ENCODE peak calls at places on chromosomes 4 and X, in eight cellular contexts. S is SK-N-SH, H is transverse colon, A is GM23338, V is stomach, R is breast epithelium, X is sigmoid colon, O is K562. G is an unnamed sample. For H3K4me1, the result is how much of the 10 kb centered on the place peaks cover.

GRCh38 chr4:19130836-19131235 is 1109.3 kb upstream of the LCORL start:
- DNase-seq in S (no peak), H (no peak), A (no peak), V (no peak), R (no peak), X (no peak), O (no peak), G (no peak)

GRCh38 chrX:6184900-6185515 is 43.7 kb downstream of the NLGN4X start:
- DNase-seq in S (no peak), H (peak), A (no peak), V (no peak), R (no peak), X (no peak), O (no peak), G (no peak)

GRCh38 chrX:150602743-150603142 is 34.3 kb downstream of the MTM1 start:
- DNase-seq in S (no peak), H (no peak), A (no peak), V (no peak), R (no peak), X (no peak), O (no peak), G (no peak)

GRCh38 chr4:175511861-175512260 is 300.2 kb downstream of the GPM6A start:
- DNase-seq in S (no peak), H (no peak), A (no peak), V (no peak), R (no peak), X (no peak), O (no peak), G (no peak)

GRCh38 chrX:128800138-128800537 is 723.2 kb downstream of the SMARCA1 start:
- DNase-seq in S (peak), H (no peak), A (peak), V (no peak), R (no peak), X (no peak), O (peak), G (no peak)

GRCh38 chr4:76687730-76688441 is 210.1 kb downstream of the SOWAHB start:
- DNase-seq in S (peak), H (no peak), A (peak), V (no peak), R (no peak), X (no peak), O (peak), G (no peak)

GRCh38 chr4:139085141-139085540 is 69.6 kb downstream of the NOCT start:
- DNase-seq in S (no peak), H (no peak), A (no peak), V (no peak), R (no peak), X (no peak), O (peak), G (no peak)

GRCh38 chrX:7028246-7028645 is 119.3 kb upstream of the STS start:
- DNase-seq in S (no peak), H (no peak), A (no peak), V (no peak), R (no peak), X (no peak), O (no peak), G (no peak)

GRCh38 chrX:154840856-154841255 is 6.4 kb upstream of the SMIM9 start:
- DNase-seq in S (peak), H (no peak), A (peak), V (no peak), R (no peak), X (no peak), O (peak), G (no peak)

GRCh38 chr4:149108626-149109025 is 666.4 kb upstream of the NR3C2 start:
- DNase-seq in S (no peak), H (no peak), A (no peak), V (no peak), R (no peak), X (no peak), O (no peak), G (no peak)

GRCh38 chr4:149110499-149110898 is 668.3 kb upstream of the NR3C2 start:
- DNase-seq in S (no peak), H (peak), A (no peak), V (no peak), R (no peak), X (no peak), O (no peak), G (no peak)

GRCh38 chr4:149112109-149112508 is 669.9 kb upstream of the NR3C2 start:
- DNase-seq in S (no peak), H (no peak), A (peak), V (no peak), R (no peak), X (no peak), O (no peak), G (no peak)

DNA sequence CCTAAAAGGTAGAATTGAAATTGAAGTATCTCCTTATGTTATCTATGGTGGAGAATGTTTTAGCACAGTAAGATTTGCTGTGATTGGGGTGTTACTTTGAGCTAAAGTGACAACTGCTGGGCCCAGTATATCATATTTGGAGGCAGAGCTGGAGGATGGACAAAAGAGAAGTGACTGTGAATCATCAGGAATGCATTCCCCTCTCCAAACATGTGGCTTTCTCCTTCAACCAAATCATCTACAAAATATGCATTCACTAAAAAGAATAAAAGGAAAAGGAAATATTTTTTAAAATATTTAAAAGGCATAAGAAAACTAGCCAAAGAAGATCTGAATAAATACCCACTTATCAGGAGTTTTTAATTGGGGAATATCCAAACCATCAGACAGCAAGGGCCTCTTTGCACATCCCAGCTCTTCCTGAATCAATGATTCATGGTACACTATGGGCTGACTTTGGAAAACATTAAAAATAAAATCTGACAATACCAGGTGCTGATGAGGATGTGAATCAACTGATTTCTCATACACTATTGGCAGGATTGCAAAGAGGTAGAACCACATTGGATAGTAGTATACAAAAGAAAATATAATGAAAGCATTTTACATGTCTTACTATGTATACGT is 671.7 kb upstream of the NR3C2 start:
- DNase-seq in S (no peak), H (no peak), A (no peak), V (no peak), R (no peak), X (no peak), O (no peak), G (no peak)
- H3K4me1 ChIP-seq in S (under half), H (under half), A (under half), V (under half), R (under half), X (under half), O (under half), G (under half)

GRCh38 chr4:47486306-47486705 is 1.2 kb downstream of the ATP10D start:
- DNase-seq in S (no peak), H (no peak), A (no peak), V (no peak), R (no peak), X (no peak), O (no peak), G (no peak)

GRCh38 chr4:47485047-47485692 is at the start of gene ATP10D:
- DNase-seq in S (peak), H (peak), A (peak), V (peak), R (peak), X (peak), O (peak), G (peak)

GRCh38 chr4:47484169-47484568 is 906 bp upstream of the ATP10D start:
- DNase-seq in S (no peak), H (no peak), A (no peak), V (no peak), R (no peak), X (no peak), O (no peak), G (no peak)

GRCh38 chr4:47482326-47482725 is 2.7 kb upstream of the ATP10D start:
- DNase-seq in S (no peak), H (no peak), A (no peak), V (no peak), R (no peak), X (no peak), O (no peak), G (no peak)

DNA sequence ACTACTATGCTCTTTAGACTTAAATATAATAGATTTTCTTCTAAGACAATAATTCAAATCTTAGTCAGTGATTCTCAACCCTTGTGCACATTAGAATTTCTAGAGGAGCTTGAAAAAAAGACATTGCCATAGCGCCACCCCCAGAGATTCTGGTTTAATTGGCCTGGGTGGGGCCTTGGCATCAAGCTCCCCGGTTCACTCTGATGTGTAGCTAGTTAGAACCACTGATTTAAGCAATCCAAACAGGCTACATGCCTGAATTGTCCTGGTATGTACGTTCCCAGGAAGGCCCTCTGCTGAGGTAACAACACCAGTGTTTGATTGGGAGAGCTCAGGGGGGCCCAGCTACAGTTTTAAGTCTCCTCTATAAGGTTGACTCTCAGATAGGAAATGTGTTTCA is 1.4 kb upstream of the ATP10D start:
- DNase-seq in S (no peak), H (no peak), A (no peak), V (no peak), R (no peak), X (no peak), O (no peak), G (no peak)
- TF ChIP-seq CTCF in S (no peak), H (no peak), A (peak), V (no peak), R (no peak), X (no peak), O (no peak), G (no peak)

DNA sequence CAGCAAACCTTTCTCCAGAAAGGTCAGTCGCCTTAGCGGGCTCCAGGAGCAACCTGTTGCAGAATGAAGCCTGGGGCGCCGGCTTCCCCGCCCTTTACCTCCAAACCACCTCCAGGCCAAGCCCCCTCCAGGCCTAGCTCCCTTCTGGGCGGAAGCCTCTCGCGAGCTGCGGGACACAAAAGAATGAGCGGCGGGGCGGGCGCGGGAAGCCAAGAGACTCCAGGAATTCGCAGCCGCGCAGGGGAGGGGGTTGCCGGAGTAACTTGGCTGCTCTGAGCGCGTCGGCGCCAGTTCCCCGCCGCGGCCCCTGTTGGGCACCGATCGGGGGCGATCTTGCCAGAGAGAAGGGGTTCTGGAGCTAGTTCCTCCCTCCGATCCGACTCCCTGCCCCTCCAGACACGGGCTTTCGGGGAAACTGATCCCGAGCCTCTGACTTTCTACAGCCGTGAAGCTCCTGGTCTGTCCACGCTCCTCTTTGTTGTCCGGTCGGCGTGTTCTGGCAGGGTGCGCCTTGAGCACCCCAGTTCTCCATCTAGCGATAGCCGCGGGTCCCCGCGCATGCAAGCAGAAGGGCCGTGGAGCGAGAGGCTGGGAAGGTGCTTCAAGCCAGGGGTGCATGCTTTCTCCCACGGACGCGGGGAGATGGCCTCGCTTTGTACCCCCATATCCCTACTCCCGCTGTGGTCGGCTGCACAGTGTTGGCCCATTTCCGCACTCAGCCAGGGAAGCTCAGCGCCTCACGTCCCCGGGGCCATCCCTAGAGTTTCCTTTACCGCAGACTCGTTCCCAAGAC is 1.2 kb downstream of the PROM1 start:
- DNase-seq in S (peak), H (peak), A (peak), V (no peak), R (no peak), X (no peak), O (no peak), G (no peak)
- TF ChIP-seq POLR2AphosphoS5 in S (no peak), H (no peak), A (peak), V (no peak), R (no peak), X (no peak), O (no peak), G (no peak)

DNA sequence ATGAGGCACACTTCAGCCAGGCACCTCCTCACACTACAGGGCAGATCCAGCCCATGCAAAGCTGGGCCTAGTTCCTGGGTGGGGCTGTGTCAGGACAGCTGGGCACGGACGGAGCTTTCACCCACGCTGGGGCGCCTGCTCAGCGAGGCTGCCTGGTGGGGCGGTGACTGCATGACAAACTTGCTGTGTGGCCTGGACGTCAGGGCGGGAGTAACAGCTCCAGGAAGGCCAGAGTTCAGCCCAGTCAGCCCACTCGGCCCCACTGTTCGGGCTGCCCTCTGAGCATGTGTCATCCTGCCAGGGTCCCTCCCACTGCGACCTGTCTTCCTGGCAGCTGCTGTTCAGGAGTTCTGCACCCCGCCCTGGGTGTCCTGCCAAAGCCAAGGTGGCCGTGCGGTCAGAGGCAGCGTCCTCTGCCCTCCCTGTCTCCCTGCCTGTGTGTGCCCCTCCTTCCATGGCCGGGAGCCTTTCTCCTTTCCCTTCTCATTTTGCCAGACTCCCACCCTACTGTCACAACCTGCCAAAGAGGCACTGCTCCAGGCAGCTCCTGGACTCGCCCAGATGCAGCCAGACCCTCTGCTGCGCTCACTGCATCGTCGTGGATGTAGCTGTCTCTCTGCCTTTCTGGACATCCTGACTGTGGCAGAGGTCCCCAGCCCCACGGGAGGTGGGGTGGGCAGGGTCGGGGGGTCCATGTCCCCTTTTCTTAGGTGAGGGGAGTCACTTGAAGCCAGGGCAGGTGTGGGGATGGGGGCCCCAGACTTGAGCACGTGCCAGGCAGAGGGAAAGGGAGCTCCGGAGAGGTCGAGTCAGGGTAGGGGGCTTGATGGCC is 33.0 kb upstream of the KIAA0232 start:
- DNase-seq in S (peak), H (peak), A (no peak), V (peak), R (peak), X (peak), O (peak), G (no peak)
- H3K4me1 ChIP-seq in S (under half), H (under half), A (under half), V (half or more), R (under half), X (under half), O (half or more), G (under half)